ENCODE peak calls at places on chromosomes 7 and 10, in ten cellular contexts. E is foreskin fibroblast, Z is esophagus muscularis mucosa, G is left ventricle myocardium inferior, A is AG09309, W is spleen, H is endothelial cell, X is D721Med, M is HL-60, J is Peyer's patch. I is an unnamed sample.

GRCh38 chr10:52965938-52966401 is 193.4 kb upstream of the MBL2 start:
- DNase-seq in G (no peak), Z (no peak), H (no peak), E (no peak), A (no peak), X (no peak), M (no peak), W (no peak), J (no peak), I (peak)

GRCh38 chr7:116899308-116899707 is 36.9 kb downstream of the CAPZA2 start:
- DNase-seq in W (no peak), E (no peak), A (no peak), X (no peak), Z (no peak), G (no peak), H (no peak), M (no peak), J (no peak), I (no peak)

GRCh38 chr7:57205000-57205399 is 72.8 kb upstream of the ZNF479 start:
- DNase-seq in H (no peak), X (no peak), W (peak), G (no peak), J (no peak), M (no peak), A (no peak), Z (no peak), E (no peak), I (no peak)

GRCh38 chr7:29987083-29987482 is 2.5 kb downstream of the SCRN1 start:
- DNase-seq in A (no peak), E (peak), M (no peak), Z (no peak), G (no peak), X (no peak), W (no peak), J (no peak), H (no peak), I (no peak)

GRCh38 chr10:78339251-78339650 is 305.6 kb downstream of the RPS24 start:
- DNase-seq in H (no peak), M (no peak), Z (peak), A (no peak), W (peak), G (no peak), X (no peak), J (no peak), E (no peak), I (no peak)

GRCh38 chr7:133491846-133492652 is 239.2 kb downstream of the EXOC4 start:
- DNase-seq in J (no peak), X (no peak), G (no peak), E (no peak), W (no peak), Z (no peak), A (peak), M (no peak), H (no peak), I (no peak)

GRCh38 chr7:27115161-27116018 is 12.9 kb upstream of the HOXA2 start:
- DNase-seq in X (no peak), H (no peak), G (no peak), Z (no peak), J (no peak), E (peak), M (no peak), W (no peak), A (no peak), I (no peak)

GRCh38 chr10:132368881-132369635 is 27.9 kb upstream of the PWWP2B start:
- DNase-seq in Z (no peak), E (peak), X (no peak), M (no peak), J (no peak), G (no peak), W (peak), A (peak), H (no peak), I (no peak)

GRCh38 chr10:71583076-71583475 is 136.5 kb downstream of the C10orf105 start:
- DNase-seq in H (no peak), X (no peak), W (no peak), Z (no peak), E (no peak), A (no peak), M (no peak), J (no peak), G (no peak), I (no peak)

GRCh38 chr7:41885748-41886147 is 182.9 kb upstream of the INHBA start:
- DNase-seq in G (no peak), W (no peak), J (no peak), A (no peak), X (no peak), E (peak), Z (no peak), M (no peak), H (no peak), I (no peak)

GRCh38 chr10:102322914-102323313 is 72.6 kb upstream of the NFKB2 start:
- DNase-seq in G (no peak), X (no peak), W (no peak), A (no peak), E (no peak), J (no peak), M (peak), H (no peak), Z (no peak), I (no peak)

GRCh38 chr7:13041368-13041988 is 354.0 kb downstream of the ARL4A start:
- DNase-seq in M (no peak), Z (no peak), J (no peak), G (no peak), X (no peak), A (no peak), W (no peak), H (no peak), E (no peak), I (no peak)

GRCh38 chr7:1811850-1812692 is 142.0 kb downstream of the ELFN1 start:
- DNase-seq in W (peak), M (peak), E (no peak), G (no peak), Z (peak), H (no peak), X (peak), A (no peak), J (no peak), I (peak)

GRCh38 chr7:8113184-8113583 is 144.6 kb downstream of the GLCCI1 start:
- DNase-seq in G (peak), J (no peak), H (no peak), Z (no peak), A (no peak), M (no peak), W (no peak), E (no peak), X (no peak), I (no peak)

GRCh38 chr7:39811161-39811614 is 138.9 kb upstream of the CDK13 start:
- DNase-seq in A (no peak), G (no peak), X (no peak), W (no peak), E (peak), M (no peak), Z (peak), J (no peak), H (no peak), I (no peak)

GRCh38 chr7:127733976-127734375 is 82.0 kb downstream of the SND1 start:
- DNase-seq in H (no peak), A (no peak), J (no peak), Z (no peak), W (no peak), E (no peak), G (no peak), X (no peak), M (no peak), I (no peak)

GRCh38 chr7:156725074-156725473 is 84.5 kb downstream of the RNF32 start:
- DNase-seq in H (no peak), G (no peak), M (no peak), A (no peak), W (no peak), Z (no peak), E (peak), J (no peak), X (no peak), I (no peak)

GRCh38 chr10:11425672-11426071 is 185.8 kb downstream of the USP6NL start:
- DNase-seq in M (no peak), E (no peak), Z (no peak), J (no peak), W (no peak), H (no peak), G (no peak), X (no peak), A (no peak), I (no peak)

GRCh38 chr10:11425288-11425595 is 186.2 kb downstream of the USP6NL start:
- DNase-seq in X (no peak), Z (no peak), M (no peak), A (no peak), J (no peak), W (no peak), H (no peak), G (no peak), E (no peak), I (no peak)

GRCh38 chr10:11429439-11430052 is 181.9 kb downstream of the USP6NL start:
- DNase-seq in A (no peak), E (no peak), M (no peak), H (no peak), Z (no peak), G (no peak), W (no peak), J (no peak), X (no peak), I (no peak)

GRCh38 chr10:11430421-11431275 is 180.8 kb downstream of the USP6NL start:
- DNase-seq in H (no peak), Z (no peak), G (no peak), E (no peak), W (no peak), X (no peak), A (no peak), J (no peak), M (no peak), I (no peak)

DNA sequence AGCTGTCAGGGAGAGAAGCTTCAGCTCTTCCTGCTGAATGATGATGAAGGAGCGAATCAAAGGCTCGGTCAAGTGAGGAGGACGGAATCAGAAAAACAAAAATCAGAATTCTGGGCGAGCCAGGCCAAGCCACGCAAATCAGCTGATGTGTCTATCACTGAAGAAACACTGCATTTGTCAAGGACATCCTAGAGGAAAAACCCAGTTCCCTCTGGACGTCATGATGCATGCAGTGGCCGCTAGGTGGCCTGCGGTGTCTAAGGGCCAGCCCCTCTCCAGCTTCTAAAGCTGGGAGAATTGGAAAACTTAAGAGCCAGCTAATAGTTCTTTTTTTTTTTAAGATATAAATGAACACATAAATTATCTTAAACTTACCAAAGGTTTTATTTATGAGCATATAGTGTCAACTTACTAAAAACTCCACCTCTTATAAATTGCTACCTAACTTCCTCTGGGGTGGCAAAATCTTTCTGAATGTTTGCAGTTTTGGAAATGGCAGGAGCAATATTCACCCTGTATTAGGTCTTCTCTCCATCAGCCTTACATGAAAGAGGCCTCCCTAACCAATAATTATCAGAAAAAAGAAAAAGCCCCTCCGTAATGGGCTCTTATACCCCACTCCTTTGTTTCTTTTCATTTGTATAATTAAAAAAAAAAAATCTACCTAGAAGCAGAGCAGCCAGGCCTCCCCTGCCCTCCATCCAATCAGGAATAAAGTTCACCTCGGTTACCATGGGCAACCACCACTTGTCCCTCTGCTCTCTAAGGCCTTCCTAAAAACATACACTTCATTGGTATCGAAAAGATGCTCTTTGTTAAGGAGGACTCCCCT is 186.8 kb downstream of the USP6NL start:
- DNase-seq in H (peak), Z (no peak), G (peak), X (peak), W (no peak), E (peak), J (no peak), A (peak), M (no peak), I (peak)
- TF ChIP-seq CTCF in H (peak), Z (peak), G (peak), X (peak), W (peak), E (peak), J (peak), A (peak), M (peak), I (peak)

GRCh38 chr10:56349611-56350010 is 11.4 kb downstream of the ZWINT start:
- DNase-seq in J (no peak), W (no peak), M (no peak), G (no peak), H (no peak), X (no peak), A (no peak), E (no peak), Z (no peak), I (no peak)
- TF ChIP-seq CTCF in J (no peak), W (no peak), M (no peak), G (no peak), H (no peak), X (peak), A (no peak), E (no peak), Z (no peak), I (no peak)

DNA sequence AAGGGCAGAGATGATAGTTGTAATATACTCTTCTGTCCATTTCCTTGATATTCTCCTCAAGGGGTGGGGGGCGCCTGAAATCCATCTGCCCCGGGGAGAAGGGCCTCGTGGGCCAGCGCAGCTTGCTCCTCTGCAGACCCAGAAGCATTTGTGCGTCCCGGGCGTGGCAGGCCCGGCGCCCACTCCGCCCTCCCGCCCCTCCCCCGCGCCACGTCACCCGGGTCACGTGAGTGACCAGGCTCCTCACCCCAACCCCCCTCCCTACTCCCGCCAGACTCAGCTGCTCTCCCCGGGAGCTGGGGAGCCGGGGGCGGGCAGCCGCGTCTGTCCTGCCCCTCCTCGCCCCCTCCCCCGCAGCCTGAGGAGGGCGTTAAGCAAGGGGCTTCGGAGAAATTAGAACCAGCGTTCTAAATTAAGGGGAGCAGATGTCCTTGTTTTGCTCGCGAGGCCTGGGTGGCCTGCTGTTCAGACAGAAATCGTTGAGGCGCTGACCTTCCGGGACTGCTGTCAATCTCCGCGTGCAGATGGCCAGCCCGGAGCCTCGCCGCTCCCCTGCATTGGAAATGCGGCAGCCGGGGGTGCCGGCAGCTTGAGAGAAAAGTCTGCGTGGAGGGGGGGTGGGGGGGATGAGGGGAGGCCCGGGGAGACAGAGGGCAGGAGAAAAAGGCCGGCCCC is 102.1 kb upstream of the ZNF438 start:
- DNase-seq in Z (peak), E (peak), W (peak), J (peak), X (peak), G (peak), A (no peak), H (peak), M (peak), I (peak)
- TF ChIP-seq CTCF in Z (no peak), E (no peak), W (no peak), J (no peak), X (no peak), G (no peak), A (no peak), H (no peak), M (no peak), I (no peak)

DNA sequence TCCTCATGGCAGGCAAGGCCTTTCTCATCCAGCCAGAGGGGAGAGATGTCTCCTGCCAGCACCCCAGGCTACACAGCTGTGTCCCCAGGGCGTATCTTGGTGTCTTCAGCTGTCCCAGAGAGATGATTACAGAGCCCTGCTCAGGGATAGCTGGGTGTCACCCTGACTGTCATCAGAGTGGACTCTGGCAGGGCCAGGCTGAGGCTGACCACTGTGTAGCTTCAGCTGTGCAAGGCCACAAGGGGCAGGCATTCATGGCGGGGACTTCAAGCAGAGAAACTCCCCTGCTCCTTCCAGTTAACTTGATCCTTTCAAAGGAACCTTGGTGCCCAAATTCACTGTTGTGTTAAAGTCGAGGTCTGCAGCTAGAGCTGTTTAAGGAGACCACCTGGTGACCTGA is 124.1 kb downstream of the RGS10 start:
- DNase-seq in W (no peak), M (no peak), H (no peak), E (no peak), A (no peak), J (no peak), Z (no peak), G (no peak), X (no peak), I (no peak)
- TF ChIP-seq CTCF in W (no peak), M (no peak), H (no peak), E (no peak), A (no peak), J (no peak), Z (no peak), G (no peak), X (no peak), I (no peak)

GRCh38 chr10:111142082-111142481 is 65.3 kb downstream of the ADRA2A start:
- DNase-seq in J (no peak), G (no peak), A (no peak), X (no peak), M (no peak), E (no peak), W (no peak), Z (peak), H (no peak), I (no peak)
- TF ChIP-seq CTCF in J (no peak), G (no peak), A (no peak), X (no peak), M (no peak), E (no peak), W (no peak), Z (no peak), H (no peak), I (no peak)

GRCh38 chr7:18087687-18088078 is 60.0 kb upstream of the PRPS1L1 start:
- DNase-seq in W (no peak), X (no peak), M (no peak), H (peak), Z (no peak), J (no peak), G (no peak), A (no peak), E (no peak), I (no peak)

GRCh38 chr7:18082169-18082568 is 54.5 kb upstream of the PRPS1L1 start:
- DNase-seq in A (no peak), H (no peak), E (no peak), G (no peak), Z (no peak), W (no peak), X (no peak), M (no peak), J (no peak), I (no peak)

GRCh38 chr7:18087031-18087686 is 59.5 kb upstream of the PRPS1L1 start:
- DNase-seq in G (peak), M (no peak), Z (no peak), E (no peak), W (peak), A (no peak), J (no peak), X (no peak), H (peak), I (peak)

GRCh38 chr7:18081617-18082016 is 54.0 kb upstream of the PRPS1L1 start:
- DNase-seq in G (no peak), Z (no peak), E (no peak), W (no peak), A (no peak), M (no peak), J (no peak), X (no peak), H (no peak), I (no peak)

GRCh38 chr7:18086165-18087030 is 58.8 kb upstream of the PRPS1L1 start:
- DNase-seq in G (peak), H (peak), W (peak), Z (no peak), E (peak), A (no peak), M (peak), J (no peak), X (no peak), I (peak)
- TF ChIP-seq CTCF in G (peak), H (no peak), W (no peak), Z (peak), E (no peak), A (no peak), M (no peak), J (no peak), X (no peak), I (no peak)

DNA sequence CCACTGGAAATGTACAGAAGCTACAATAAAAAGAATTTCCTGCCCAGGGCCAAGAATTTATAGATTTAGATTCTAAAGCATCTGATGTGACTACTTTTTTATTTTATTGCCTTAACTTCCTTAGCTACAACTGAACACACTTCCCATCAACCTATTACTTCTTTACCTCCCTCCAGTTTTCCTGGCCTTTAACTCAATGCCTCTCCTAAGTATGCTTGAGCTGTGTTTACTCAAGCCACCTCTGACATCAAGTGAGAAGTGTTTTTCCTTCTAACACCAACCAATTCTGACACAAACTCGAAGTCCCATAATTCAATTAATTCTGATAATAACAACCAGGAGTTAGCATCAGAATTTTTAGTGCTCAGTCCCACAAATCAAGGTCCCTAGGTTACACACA is 170.0 kb downstream of the IMMP2L start:
- DNase-seq in M (no peak), X (no peak), G (no peak), J (no peak), H (no peak), W (no peak), E (no peak), Z (no peak), A (no peak), I (no peak)
- TF ChIP-seq CTCF in M (no peak), X (no peak), G (no peak), J (no peak), H (no peak), W (no peak), E (no peak), Z (no peak), A (no peak), I (no peak)

GRCh38 chr10:14593806-14594205 is 180.9 kb downstream of the FAM107B start:
- DNase-seq in J (no peak), Z (no peak), A (no peak), G (no peak), H (no peak), W (no peak), M (no peak), X (no peak), E (no peak), I (no peak)
- TF ChIP-seq CTCF in J (no peak), Z (no peak), A (no peak), G (no peak), H (no peak), W (no peak), M (no peak), X (no peak), E (no peak), I (no peak)